ENCODE peak calls at places on chromosomes 16 and 17, in eight cellular contexts. H is Calu3, T is neural progenitor cell, C is activated B cell treated with CpG ODN at 0.5 μM for 24 hours, O is ovary, M is tibial nerve, N is fibroblast of the aortic adventitia, K is brain microvascular endothelial cell. W is an unnamed sample.
A peak's percentile ranks its signal among the peaks of the same experiment; 100 is the strongest.

GRCh38 chr16:79613009-79613408 is 12.5 kb upstream of the MAF start:
- DNase-seq in H (no peak), T (no peak), C (no peak), O (no peak), M (no peak), N (no peak), K (no peak), W (no peak)

GRCh38 chr17:58085039-58085715 is 2.0 kb downstream of the DYNLL2 start:
- DNase-seq in H (no peak), T (no peak), C (no peak), O (no peak), M (no peak), N (no peak), K (no peak), W (peak; percentile 63)

GRCh38 chr17:57671546-57672204 is 73.4 kb downstream of the CCDC182 start:
- DNase-seq in H (peak; percentile 64), T (peak; percentile 91), C (peak; percentile 56), O (peak; percentile 78), M (peak; percentile 48), N (peak; percentile 76), K (peak; percentile 49), W (peak; percentile 86)

GRCh38 chr17:8875957-8876356 is 8.5 kb upstream of the PIK3R6 start:
- DNase-seq in H (no peak), T (no peak), C (no peak), O (no peak), M (no peak), N (peak; percentile 15), K (peak; percentile 40), W (no peak)

GRCh38 chr17:8056232-8056975 is 17.5 kb downstream of the ALOX15B start:
- DNase-seq in H (no peak), T (no peak), C (peak; percentile 30), O (no peak), M (no peak), N (peak; percentile 75), K (peak; percentile 80), W (no peak)

GRCh38 chr16:50021509-50021908 is 3.5 kb upstream of the CNEP1R1 start:
- DNase-seq in H (no peak), T (peak; percentile 78), C (no peak), O (no peak), M (no peak), N (no peak), K (peak; percentile 25), W (no peak)

GRCh38 chr16:82194076-82194475 is 24.1 kb upstream of the MPHOSPH6 start:
- DNase-seq in H (no peak), T (no peak), C (no peak), O (no peak), M (no peak), N (no peak), K (no peak), W (no peak)

GRCh38 chr16:71479420-71479819 is 9.7 kb downstream of the ZNF19 start:
- DNase-seq in H (peak; percentile 45), T (peak; percentile 60), C (no peak), O (no peak), M (no peak), N (peak; percentile 33), K (no peak), W (no peak)

GRCh38 chr17:45146166-45146565 is 2.1 kb upstream of the HEXIM1 start:
- DNase-seq in H (no peak), T (no peak), C (no peak), O (peak; percentile 52), M (no peak), N (no peak), K (no peak), W (no peak)

GRCh38 chr17:83053021-83053778 is 26.2 kb upstream of the METRNL start:
- DNase-seq in H (no peak), T (peak; percentile 24), C (peak; percentile 13), O (no peak), M (peak; percentile 12), N (peak; percentile 14), K (no peak), W (no peak)

GRCh38 chr16:80739523-80739922 is 64.9 kb downstream of the CDYL2 start:
- DNase-seq in H (no peak), T (no peak), C (no peak), O (no peak), M (no peak), N (no peak), K (no peak), W (no peak)

GRCh38 chr17:57337390-57337789 is 81.1 kb downstream of the MSI2 start:
- DNase-seq in H (no peak), T (no peak), C (no peak), O (no peak), M (no peak), N (no peak), K (no peak), W (no peak)

GRCh38 chr16:65075877-65076276 is 46.0 kb downstream of the CDH11 start:
- DNase-seq in H (no peak), T (no peak), C (no peak), O (no peak), M (no peak), N (no peak), K (no peak), W (no peak)

GRCh38 chr16:21973945-21974344 is 20.8 kb downstream of the UQCRC2 start:
- DNase-seq in H (no peak), T (no peak), C (no peak), O (no peak), M (no peak), N (no peak), K (no peak), W (no peak)

GRCh38 chr16:88194397-88195020 is 188.2 kb upstream of the ZNF469 start:
- DNase-seq in H (no peak), T (no peak), C (no peak), O (peak; percentile 77), M (no peak), N (no peak), K (no peak), W (peak; percentile 75)

GRCh38 chr17:77725851-77726250 is 232.7 kb upstream of the TNRC6C start:
- DNase-seq in H (no peak), T (no peak), C (no peak), O (no peak), M (no peak), N (no peak), K (no peak), W (peak; percentile 65)

GRCh38 chr16:17283022-17283421 is 187.7 kb downstream of the XYLT1 start:
- DNase-seq in H (no peak), T (no peak), C (no peak), O (no peak), M (no peak), N (no peak), K (no peak), W (no peak)

GRCh38 chr16:67199011-67199807 is at the start of gene ELMO3:
- DNase-seq in H (peak; percentile 89), T (peak; percentile 87), C (no peak), O (peak; percentile 44), M (no peak), N (no peak), K (no peak), W (no peak)

GRCh38 chr16:88103011-88103410 is 151.8 kb downstream of the BANP start:
- DNase-seq in H (no peak), T (no peak), C (no peak), O (peak; percentile 21), M (no peak), N (no peak), K (no peak), W (no peak)

GRCh38 chr17:69539781-69540319 is 125.4 kb downstream of the MAP2K6 start:
- DNase-seq in H (no peak), T (no peak), C (no peak), O (no peak), M (no peak), N (peak; percentile 74), K (peak; percentile 25), W (no peak)

DNA sequence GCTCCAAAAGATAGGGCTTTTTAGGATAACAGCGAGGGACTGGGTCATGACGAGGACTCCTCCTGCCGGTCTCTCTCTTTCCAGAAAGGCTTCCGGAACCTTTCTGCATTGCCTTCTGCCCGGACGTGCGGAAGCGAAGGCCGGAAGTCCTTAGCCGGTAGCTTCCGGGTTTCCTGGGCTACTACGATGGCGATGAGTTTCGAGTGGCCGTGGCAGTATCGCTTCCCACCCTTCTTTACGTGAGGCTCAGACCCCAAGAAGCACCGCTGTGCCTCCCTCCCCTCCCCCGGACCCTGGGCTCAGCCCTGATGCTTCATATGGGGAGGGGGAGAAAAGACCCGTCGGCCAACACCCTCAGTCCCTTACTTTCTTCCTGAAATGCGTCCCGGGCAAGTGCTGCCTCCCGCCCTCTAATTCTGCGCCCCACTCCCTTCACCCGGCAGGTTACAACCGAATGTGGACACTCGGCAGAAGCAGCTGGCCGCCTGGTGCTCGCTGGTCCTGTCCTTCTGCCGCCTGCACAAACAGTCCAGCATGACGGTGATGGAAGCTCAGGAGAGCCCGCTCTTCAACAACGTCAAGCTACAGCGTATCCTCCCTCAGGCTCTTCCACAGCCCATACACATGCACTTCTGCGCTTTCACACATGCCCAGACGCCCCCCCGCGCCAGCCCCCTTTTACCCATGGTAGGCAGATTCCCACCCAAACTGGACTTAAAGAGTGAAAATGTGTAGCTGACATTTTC is at the start of gene VPS25:
- DNase-seq in H (peak; percentile 88), T (peak; percentile 88), C (peak; percentile 71), O (peak; percentile 75), M (peak; percentile 38), N (peak; percentile 88), K (peak; percentile 68), W (peak; percentile 90)
- TF ChIP-seq CTCF in H (no peak), T (peak; percentile 28), C (no peak), O (peak; percentile 19), M (no peak), N (peak; percentile 25), K (peak; percentile 39), W (peak; percentile 32)

DNA sequence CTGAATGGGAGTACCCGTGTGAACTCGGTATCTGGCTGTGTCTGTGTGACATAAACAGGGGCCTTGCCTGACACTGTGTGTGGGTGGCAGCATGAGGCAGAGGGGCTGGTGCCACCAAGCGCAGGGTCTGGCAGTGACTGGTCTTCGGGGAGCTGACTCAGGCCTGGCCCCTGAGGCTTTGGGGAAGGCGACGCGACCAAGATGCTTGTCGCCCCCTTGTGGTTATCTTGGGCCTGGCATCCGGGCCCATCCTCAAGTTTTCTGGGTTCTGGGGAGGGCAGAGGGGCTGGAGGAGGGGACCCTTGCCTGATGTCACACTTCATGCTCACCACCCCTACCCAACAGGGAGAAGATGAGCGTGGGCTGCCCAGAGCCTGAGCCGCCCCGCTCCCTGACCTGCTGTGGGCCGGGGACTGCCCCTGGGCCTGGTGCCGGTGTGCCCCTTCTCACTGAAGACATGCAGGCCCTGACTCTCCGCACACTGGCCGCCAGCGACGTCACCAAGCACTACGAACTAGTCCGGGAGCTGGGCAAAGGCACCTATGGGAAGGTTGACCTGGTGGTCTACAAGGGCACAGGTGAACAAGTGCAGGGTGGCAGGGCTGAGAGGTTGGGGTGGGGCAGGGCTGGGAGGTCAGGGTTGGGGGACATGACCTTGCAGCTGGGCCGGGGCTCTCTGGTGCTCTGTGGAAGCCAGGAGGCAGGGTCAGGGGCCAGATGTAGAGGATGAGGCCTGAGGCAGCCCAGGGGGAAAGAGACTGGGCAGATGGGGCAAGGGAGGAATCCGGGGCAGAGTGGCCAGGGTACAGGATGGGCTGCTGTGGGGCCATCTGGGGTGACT is 24.9 kb downstream of the SBK1 start:
- DNase-seq in H (peak; percentile 80), T (peak; percentile 76), C (peak; percentile 64), O (peak; percentile 41), M (no peak), N (peak; percentile 39), K (peak; percentile 16), W (no peak)
- TF ChIP-seq CTCF in H (peak; percentile 94), T (peak; percentile 82), C (peak; percentile 42), O (peak; percentile 10), M (peak; percentile 76), N (peak; percentile 89), K (peak; percentile 93), W (peak; percentile 88)

GRCh38 chr17:3907483-3908216 is 8.6 kb downstream of the P2RX1 start:
- DNase-seq in H (no peak), T (peak; percentile 67), C (no peak), O (no peak), M (no peak), N (no peak), K (no peak), W (no peak)
- TF ChIP-seq CTCF in H (no peak), T (peak; percentile 57), C (no peak), O (no peak), M (no peak), N (peak; percentile 7), K (peak; percentile 43), W (peak; percentile 19)

GRCh38 chr16:1194665-1195392 is 30.2 kb downstream of the TPSG1 start:
- DNase-seq in H (peak; percentile 32), T (peak; percentile 67), C (peak; percentile 29), O (no peak), M (no peak), N (no peak), K (no peak), W (no peak)
- TF ChIP-seq CTCF in H (peak; percentile 98), T (peak; percentile 90), C (no peak), O (peak; percentile 96), M (peak; percentile 67), N (peak; percentile 66), K (peak; percentile 64), W (peak; percentile 95)

W was measured in osteocyte.